ENCODE peak calls at places on chromosomes 16 and 17, in eight cellular contexts. S is C1 segment of cervical spinal cord, V is tibial nerve, L is GM04504, Q is B cell, X is left ventricle myocardium inferior, W is A172, E is ascending aorta. J is an unnamed sample.

GRCh38 chr17:75244133-75244866 is 17.1 kb downstream of the GGA3 start:
- DNase-seq in S (no peak), V (no peak), L (no peak), Q (peak), X (no peak), W (no peak), E (no peak), J (no peak)

GRCh38 chr17:43827596-43827995 is 5.3 kb downstream of the MPP3 start:
- DNase-seq in S (no peak), V (no peak), L (no peak), Q (no peak), X (no peak), W (no peak), E (no peak), J (no peak)

GRCh38 chr16:12317121-12317810 is 340.7 kb downstream of the SNX29 start:
- DNase-seq in S (no peak), V (no peak), L (no peak), Q (no peak), X (no peak), W (no peak), E (no peak), J (no peak)

GRCh38 chr16:86836503-86837125 is 258.3 kb downstream of the FOXL1 start:
- DNase-seq in S (no peak), V (no peak), L (peak), Q (no peak), X (no peak), W (peak), E (no peak), J (peak)

GRCh38 chr16:46748775-46749705 is 896 bp upstream of the MYLK3 start:
- DNase-seq in S (no peak), V (no peak), L (no peak), Q (peak), X (peak), W (no peak), E (no peak), J (no peak)

GRCh38 chr16:1078579-1079021 is 6.1 kb downstream of the SSTR5 start:
- DNase-seq in S (no peak), V (no peak), L (no peak), Q (no peak), X (no peak), W (peak), E (peak), J (peak)

GRCh38 chr16:71230122-71230845 is at the start of gene HYDIN:
- DNase-seq in S (peak), V (no peak), L (peak), Q (no peak), X (no peak), W (no peak), E (no peak), J (peak)

GRCh38 chr16:70480127-70481105 is 26.0 kb downstream of the FCSK start:
- DNase-seq in S (no peak), V (no peak), L (no peak), Q (no peak), X (no peak), W (peak), E (no peak), J (no peak)

GRCh38 chr16:31042866-31043265 is 9.5 kb downstream of the STX4 start:
- DNase-seq in S (no peak), V (no peak), L (no peak), Q (no peak), X (no peak), W (no peak), E (no peak), J (no peak)

GRCh38 chr17:41177727-41178271 is at the start of gene KRTAP4-2:
- DNase-seq in S (no peak), V (no peak), L (no peak), Q (no peak), X (no peak), W (no peak), E (no peak), J (no peak)

GRCh38 chr17:41186872-41187271 is 2.2 kb upstream of the KRTAP4-1 start:
- DNase-seq in S (no peak), V (no peak), L (no peak), Q (no peak), X (no peak), W (no peak), E (no peak), J (no peak)

GRCh38 chr16:88599825-88600538 is 29.8 kb downstream of the ZC3H18 start:
- DNase-seq in S (no peak), V (no peak), L (no peak), Q (no peak), X (peak), W (no peak), E (no peak), J (no peak)

GRCh38 chr16:20976568-20976967 is 76.0 kb downstream of the LYRM1 start:
- DNase-seq in S (no peak), V (no peak), L (no peak), Q (no peak), X (no peak), W (no peak), E (no peak), J (no peak)

GRCh38 chr17:50817838-50818237 is 17.5 kb upstream of the WFIKKN2 start:
- DNase-seq in S (no peak), V (no peak), L (no peak), Q (no peak), X (no peak), W (peak), E (no peak), J (peak)

GRCh38 chr16:27316038-27316680 is 2.4 kb downstream of the IL4R start:
- DNase-seq in S (no peak), V (no peak), L (no peak), Q (no peak), X (no peak), W (no peak), E (no peak), J (no peak)

GRCh38 chr17:75512946-75513666 is 2.2 kb downstream of the CASKIN2 start:
- DNase-seq in S (no peak), V (no peak), L (no peak), Q (no peak), X (no peak), W (no peak), E (no peak), J (no peak)

GRCh38 chr16:78770353-78771091 is 671.1 kb downstream of the WWOX start:
- DNase-seq in S (peak), V (peak), L (no peak), Q (peak), X (peak), W (no peak), E (peak), J (peak)

GRCh38 chr17:32928527-32929287 is 754 bp downstream of the TMEM98 start:
- DNase-seq in S (no peak), V (no peak), L (no peak), Q (no peak), X (no peak), W (no peak), E (no peak), J (no peak)

GRCh38 chr17:27526603-27527002 is 70.4 kb downstream of the KSR1 start:
- DNase-seq in S (peak), V (peak), L (no peak), Q (no peak), X (peak), W (no peak), E (no peak), J (no peak)

GRCh38 chr17:3964203-3965122 is at the start of gene ATP2A3:
- DNase-seq in S (no peak), V (no peak), L (no peak), Q (peak), X (peak), W (no peak), E (no peak), J (peak)

GRCh38 chr17:59963738-59964454 is 644 bp downstream of the RNFT1 start:
- DNase-seq in S (peak), V (peak), L (peak), Q (no peak), X (peak), W (peak), E (peak), J (peak)

GRCh38 chr16:1537763-1538289 is 4.4 kb downstream of the TMEM204 start:
- DNase-seq in S (no peak), V (no peak), L (no peak), Q (peak), X (peak), W (no peak), E (no peak), J (no peak)

GRCh38 chr16:620700-621525 is 9.9 kb upstream of the WFIKKN1 start:
- DNase-seq in S (no peak), V (no peak), L (no peak), Q (no peak), X (no peak), W (no peak), E (no peak), J (no peak)

GRCh38 chr17:38702900-38703741 is 2.0 kb upstream of the MLLT6 start:
- DNase-seq in S (no peak), V (no peak), L (no peak), Q (no peak), X (no peak), W (no peak), E (no peak), J (no peak)

GRCh38 chr17:83080641-83081560 is 1.5 kb downstream of the METRNL start:
- DNase-seq in S (peak), V (no peak), L (no peak), Q (peak), X (no peak), W (no peak), E (no peak), J (peak)

GRCh38 chr17:31394544-31394943 is 3.1 kb downstream of the RAB11FIP4 start:
- DNase-seq in S (peak), V (peak), L (peak), Q (no peak), X (peak), W (peak), E (peak), J (peak)

GRCh38 chr16:88354229-88355092 is 28.3 kb upstream of the ZNF469 start:
- DNase-seq in S (no peak), V (no peak), L (no peak), Q (no peak), X (peak), W (no peak), E (no peak), J (no peak)

GRCh38 chr16:22120440-22120839 is 28.1 kb downstream of the VWA3A start:
- DNase-seq in S (no peak), V (no peak), L (no peak), Q (no peak), X (no peak), W (no peak), E (no peak), J (no peak)

GRCh38 chr16:53549970-53550406 is 47.0 kb upstream of the AKTIP start:
- DNase-seq in S (peak), V (peak), L (peak), Q (peak), X (peak), W (peak), E (peak), J (peak)

GRCh38 chr16:7497667-7498066 is 165.0 kb downstream of the RBFOX1 start:
- DNase-seq in S (no peak), V (no peak), L (no peak), Q (no peak), X (no peak), W (no peak), E (no peak), J (no peak)

GRCh38 chr16:87457051-87457611 is 35.7 kb downstream of the ZCCHC14 start:
- DNase-seq in S (no peak), V (no peak), L (no peak), Q (no peak), X (no peak), W (peak), E (no peak), J (peak)

GRCh38 chr16:4501071-4501478 is 24.9 kb downstream of the HMOX2 start:
- DNase-seq in S (no peak), V (no peak), L (no peak), Q (no peak), X (no peak), W (peak), E (no peak), J (no peak)

GRCh38 chr17:34412965-34413441 is 50.0 kb upstream of the CCL1 start:
- DNase-seq in S (no peak), V (no peak), L (no peak), Q (no peak), X (no peak), W (peak), E (no peak), J (no peak)

GRCh38 chr17:1323336-1323735 is 43.9 kb downstream of the TRARG1 start:
- DNase-seq in S (no peak), V (no peak), L (no peak), Q (no peak), X (no peak), W (no peak), E (no peak), J (peak)

GRCh38 chr17:53039981-53040380 is 782.7 kb upstream of the KIF2B start:
- DNase-seq in S (no peak), V (no peak), L (no peak), Q (no peak), X (no peak), W (no peak), E (no peak), J (no peak)

GRCh38 chr16:49050607-49051006 is 231.0 kb downstream of the CBLN1 start:
- DNase-seq in S (no peak), V (no peak), L (no peak), Q (no peak), X (no peak), W (no peak), E (no peak), J (no peak)

GRCh38 chr16:49213594-49213993 is 68.0 kb downstream of the CBLN1 start:
- DNase-seq in S (no peak), V (no peak), L (no peak), Q (no peak), X (no peak), W (no peak), E (no peak), J (no peak)

GRCh38 chr17:57849163-57849873 is 526 bp downstream of the MRPS23 start:
- DNase-seq in S (no peak), V (no peak), L (no peak), Q (no peak), X (no peak), W (no peak), E (no peak), J (no peak)